ENCODE peak calls at places on chromosomes 4 and X, in seven cellular contexts. U, V, E, Q, W, G and K are unnamed samples.

GRCh38 chr4:41994461-41994860 is 4.1 kb downstream of the SLC30A9 start:
- DNase-seq in V (no peak), W (peak; percentile 36), Q (no peak), G (no peak), U (no peak), E (no peak), K (no peak)

GRCh38 chr4:37827030-37827705 is 682 bp downstream of the PGM2 start:
- DNase-seq in Q (peak; percentile 28), E (peak; percentile 69), G (no peak), W (no peak), V (no peak), U (no peak), K (peak; percentile 63)

GRCh38 chrX:9847071-9847470 is 60.8 kb downstream of the SHROOM2 start:
- DNase-seq in U (no peak), E (no peak), Q (no peak), V (no peak), G (peak; percentile 37), W (no peak), K (no peak)

GRCh38 chr4:186148335-186148975 is 42.9 kb upstream of the CYP4V2 start:
- DNase-seq in W (no peak), V (no peak), G (no peak), E (no peak), U (no peak), Q (no peak), K (no peak)

GRCh38 chrX:131671714-131672113 is 127.8 kb downstream of the OR13H1 start:
- DNase-seq in W (no peak), Q (no peak), E (no peak), U (no peak), V (no peak), G (no peak), K (no peak)

GRCh38 chrX:38220024-38220935 is at the start of gene SRPX:
- DNase-seq in G (no peak), Q (peak; percentile 17), E (no peak), V (no peak), W (peak; percentile 63), U (no peak), K (peak; percentile 86)

GRCh38 chrX:63746715-63747114 is 38.3 kb downstream of the ARHGEF9 start:
- DNase-seq in E (no peak), Q (no peak), U (no peak), W (no peak), V (no peak), G (no peak), K (no peak)

GRCh38 chr4:172726001-172726423 is 442.6 kb upstream of the GALNT7 start:
- DNase-seq in E (no peak), W (no peak), Q (no peak), U (no peak), V (no peak), G (no peak), K (peak; percentile 12)

GRCh38 chr4:879730-880079 is 52.4 kb downstream of the GAK start:
- DNase-seq in V (no peak), G (no peak), U (no peak), E (no peak), W (no peak), Q (peak; percentile 75), K (no peak)

GRCh38 chrX:16465081-16465876 is 184.7 kb upstream of the S100G start:
- DNase-seq in V (no peak), Q (no peak), G (no peak), W (no peak), U (no peak), E (peak; percentile 71), K (peak; percentile 39)

GRCh38 chrX:115337735-115338134 is 48.2 kb downstream of the LUZP4 start:
- DNase-seq in E (peak; percentile 72), W (no peak), Q (no peak), G (peak; percentile 41), V (no peak), U (no peak), K (peak; percentile 83)

GRCh38 chr4:6620891-6621555 is 19.5 kb upstream of the MRFAP1 start:
- DNase-seq in V (no peak), G (no peak), E (peak; percentile 64), Q (no peak), W (peak; percentile 23), U (no peak), K (no peak)

GRCh38 chrX:4675686-4676300 is 962.3 kb upstream of the PRKX start:
- DNase-seq in E (no peak), Q (no peak), G (no peak), W (no peak), U (no peak), V (no peak), K (no peak)

DNA sequence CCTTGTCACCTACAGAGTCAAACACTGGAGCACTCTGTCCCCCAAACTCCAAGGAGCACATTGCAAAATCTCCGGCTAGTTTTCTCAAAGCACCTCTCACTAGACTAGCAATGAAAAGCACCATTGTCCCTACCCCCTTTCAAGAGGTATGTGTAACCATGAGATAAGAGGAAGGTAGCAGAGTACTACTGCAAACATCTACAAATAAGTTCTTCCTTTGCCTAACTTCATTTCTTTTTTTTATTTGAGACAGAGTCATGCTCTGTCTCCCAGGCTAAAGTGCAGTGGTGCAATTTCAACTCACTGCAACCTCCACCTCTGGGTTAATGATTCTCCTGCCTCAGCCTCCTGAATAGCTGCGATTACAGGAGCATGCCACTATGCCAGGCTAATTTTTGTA is 17.7 kb downstream of the PPP4R3C start:
- DNase-seq in W (no peak), U (no peak), V (no peak), Q (no peak), E (no peak), G (no peak), K (no peak)
- H3K4me3 ChIP-seq in W (no peak overlapping the region), U (no peak overlapping the region), V (no peak overlapping the region), Q (no peak overlapping the region), E (no peak overlapping the region), G (no peak overlapping the region), K (no peak overlapping the region)

GRCh38 chr4:79977131-79977840 is 95.7 kb downstream of the ANTXR2 start:
- DNase-seq in Q (no peak), W (no peak), G (no peak), U (no peak), E (no peak), V (no peak), K (peak; percentile 2)

GRCh38 chr4:79983431-79983830 is 89.6 kb downstream of the ANTXR2 start:
- DNase-seq in E (no peak), W (no peak), Q (no peak), V (no peak), G (no peak), U (no peak), K (no peak)

GRCh38 chr4:79982587-79983327 is 90.3 kb downstream of the ANTXR2 start:
- DNase-seq in G (no peak), W (no peak), U (no peak), V (no peak), Q (no peak), E (no peak), K (peak; percentile 30)

DNA sequence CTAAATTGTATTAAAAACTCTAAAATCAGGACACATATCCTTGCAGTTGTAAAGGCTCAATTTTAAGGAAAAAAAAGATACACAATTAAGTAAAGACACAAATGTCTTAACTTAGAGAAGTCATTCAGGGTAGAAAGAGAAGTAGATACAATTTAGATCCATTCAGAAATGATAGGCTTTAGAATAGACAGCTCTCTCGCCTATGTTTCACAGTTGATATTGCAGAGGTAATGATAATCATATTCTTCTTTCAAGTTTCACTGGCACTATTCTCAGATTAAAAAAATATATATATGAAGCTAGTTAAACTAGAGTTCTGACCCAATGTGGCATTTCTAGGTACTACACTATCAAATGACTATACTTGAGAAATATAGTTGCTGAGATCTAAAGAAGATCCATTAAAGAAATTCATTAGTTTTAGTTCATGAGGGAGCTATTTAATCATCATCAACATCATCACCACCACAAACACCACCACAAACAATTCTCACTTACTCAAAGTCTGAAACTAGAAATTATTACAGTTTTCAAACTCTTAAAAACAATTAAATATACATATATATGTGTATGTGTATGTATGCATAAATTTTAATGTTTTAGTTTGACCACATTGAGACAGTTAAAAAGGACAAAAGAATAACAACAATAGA is 93.1 kb downstream of the ANTXR2 start:
- DNase-seq in V (no peak), E (no peak), G (no peak), W (no peak), U (no peak), Q (no peak), K (no peak)
- TF ChIP-seq CTCF in V (no peak), E (no peak), G (no peak), W (no peak), U (no peak), Q (no peak), K (no peak)

GRCh38 chr4:155789391-155789790 is 30.6 kb downstream of the GUCY1B1 start:
- DNase-seq in G (no peak), Q (peak; percentile 52), V (no peak), E (no peak), U (no peak), W (no peak), K (no peak)
- H3K4me3 ChIP-seq in G (no peak overlapping the region), Q (peak overlapping the region; percentile 7), V (no peak overlapping the region), E (peak overlapping the region; percentile 23), U (no peak overlapping the region), W (no peak overlapping the region), K (no peak overlapping the region)

DNA sequence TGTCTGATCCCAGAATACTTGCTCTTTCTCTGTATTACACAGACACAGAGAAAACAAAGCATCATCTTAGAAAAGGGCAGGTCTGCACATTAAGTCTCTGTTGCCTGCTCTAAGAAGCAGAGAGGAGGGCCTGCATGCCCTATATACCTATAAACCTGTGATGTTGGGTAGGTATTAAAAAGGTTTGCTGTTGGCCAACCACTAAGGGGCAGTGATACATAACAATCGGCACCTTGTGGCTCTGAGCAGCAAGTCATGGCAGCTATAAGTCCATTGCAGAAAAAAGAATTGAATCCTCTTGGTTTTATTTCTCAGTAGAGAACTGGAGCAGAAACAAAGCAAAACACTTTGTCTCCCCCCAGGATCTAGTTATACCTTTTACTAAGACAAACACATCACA is 1364.4 kb downstream of the STIM2 start:
- DNase-seq in W (peak; percentile 75), Q (no peak), E (no peak), V (no peak), U (no peak), G (no peak), K (no peak)
- TF ChIP-seq CTCF in W (peak; percentile 76), Q (no peak), E (peak; percentile 25), V (no peak), U (peak; percentile 23), G (peak; percentile 48), K (peak; percentile 46)

GRCh38 chr4:141637565-141637964 is 1.2 kb downstream of the IL15 start:
- DNase-seq in W (no peak), E (peak; percentile 22), G (no peak), V (no peak), U (no peak), Q (peak; percentile 65), K (no peak)
- H3K4me3 ChIP-seq in W (peak overlapping the region; percentile 84), E (peak overlapping the region; percentile 88), G (peak overlapping the region; percentile 74), V (no peak overlapping the region), U (peak overlapping the region; percentile 92), Q (peak overlapping the region; percentile 75), K (peak overlapping the region; percentile 74)

DNA sequence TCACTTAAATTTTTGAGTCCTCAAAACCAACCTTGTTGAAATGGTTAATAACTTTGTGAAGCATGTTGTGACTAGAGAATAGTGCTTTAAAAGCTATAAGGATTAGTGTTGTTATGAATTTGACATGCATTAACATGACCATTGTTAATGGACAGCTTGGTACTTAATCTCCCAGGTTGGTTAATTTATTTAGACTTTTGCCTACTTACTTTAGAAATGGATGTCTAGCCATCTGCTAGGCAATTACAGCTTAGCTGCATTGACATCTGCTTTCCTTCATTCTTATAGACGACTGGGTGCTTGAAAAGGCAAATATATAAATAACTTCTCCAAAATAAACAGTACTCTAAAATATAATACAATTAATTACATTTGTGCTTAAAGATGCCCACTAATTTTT is 368.0 kb downstream of the CCSER1 start:
- DNase-seq in E (no peak), W (no peak), G (no peak), U (no peak), Q (no peak), V (no peak), K (no peak)
- TF ChIP-seq CTCF in E (no peak), W (no peak), G (no peak), U (no peak), Q (no peak), V (no peak), K (no peak)